ENCODE peak calls at places on chromosomes 2 and 18, in six cellular contexts. D is Karpas-422; X is naive thymus-derived CD4-positive, alpha-beta T cell; E is A549; U is foreskin fibroblast; A is HFF-Myc. H is an unnamed sample.

GRCh38 chr2:7497223-7497622 is 580.0 kb downstream of the RNF144A start:
- DNase-seq in D (no peak), X (no peak), E (no peak), U (no peak), A (no peak), H (no peak)

GRCh38 chr18:8515142-8515865 is 93.9 kb upstream of the RAB12 start:
- DNase-seq in X (no peak), A (no peak), D (no peak), E (no peak), U (no peak), H (no peak)

GRCh38 chr2:47984041-47984440 is 77.7 kb upstream of the FBXO11 start:
- DNase-seq in U (no peak), E (no peak), A (no peak), D (no peak), X (no peak), H (no peak)

GRCh38 chr2:9617749-9618148 is 13.0 kb downstream of the YWHAQ start:
- DNase-seq in D (no peak), X (no peak), A (no peak), E (no peak), U (no peak), H (no peak)

GRCh38 chr2:133780099-133780996 is 212.1 kb upstream of the NCKAP5 start:
- DNase-seq in X (no peak), D (peak; percentile 85), A (peak; percentile 44), E (peak; percentile 77), U (peak; percentile 74), H (peak; percentile 46)

GRCh38 chr2:50346586-50347351 is 685.2 kb downstream of the NRXN1 start:
- DNase-seq in D (no peak), U (no peak), X (no peak), E (no peak), A (no peak), H (no peak)

GRCh38 chr2:18795881-18796280 is 206.5 kb upstream of the NT5C1B start:
- DNase-seq in D (no peak), A (no peak), U (peak; percentile 30), E (no peak), X (no peak), H (no peak)

GRCh38 chr18:11577271-11578112 is 31.9 kb upstream of the SLC35G4 start:
- DNase-seq in X (no peak), U (no peak), A (no peak), D (no peak), E (no peak), H (peak; percentile 71)

GRCh38 chr18:9549405-9549804 is 65.0 kb downstream of the PPP4R1 start:
- DNase-seq in E (no peak), U (no peak), D (no peak), A (no peak), X (no peak), H (no peak)

GRCh38 chr2:121803503-121803902 is 48.1 kb downstream of the TSN start:
- DNase-seq in X (no peak), A (no peak), U (no peak), E (no peak), D (peak; percentile 87), H (no peak)

DNA sequence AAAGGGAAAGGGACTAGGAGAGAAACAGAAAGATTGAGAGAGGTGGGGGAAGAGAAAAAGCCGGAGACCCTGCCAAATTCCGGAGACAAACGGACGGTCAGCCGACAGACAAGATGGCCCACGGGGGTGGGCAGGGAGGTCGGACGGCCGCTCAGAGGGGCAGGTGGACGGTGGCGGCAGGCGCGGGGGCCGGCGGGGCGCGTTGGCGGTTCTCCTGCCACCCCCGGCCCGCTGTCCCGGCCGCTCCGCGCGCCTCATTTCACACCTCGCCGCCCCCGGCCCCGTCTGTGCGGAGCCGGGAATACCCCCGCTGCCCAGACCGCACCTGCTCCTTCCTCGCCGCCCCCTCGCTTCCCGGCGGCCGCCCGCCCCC is 935 bp downstream of the SLC30A3 start:
- DNase-seq in X (no peak), D (no peak), A (no peak), U (no peak), E (no peak), H (no peak)
- H3K4me3 ChIP-seq in X (no peak overlapping the region), D (peak overlapping the region; percentile 75), A (no peak overlapping the region), U (no peak overlapping the region), E (peak overlapping the region; percentile 75), H (no peak overlapping the region)

GRCh38 chr2:1051585-1051984 is 100.9 kb downstream of the SNTG2 start:
- DNase-seq in U (no peak), E (no peak), D (no peak), A (no peak), X (no peak), H (no peak)
- H3K4me3 ChIP-seq in U (no peak overlapping the region), E (no peak overlapping the region), D (no peak overlapping the region), A (no peak overlapping the region), X (no peak overlapping the region), H (no peak overlapping the region)

GRCh38 chr2:40489678-40489960 is 37.7 kb upstream of the SLC8A1 start:
- DNase-seq in X (no peak), A (no peak), E (no peak), U (no peak), D (no peak), H (no peak)
- H3K4me3 ChIP-seq in X (peak overlapping the region; percentile 3), A (peak overlapping the region; percentile 22), E (peak overlapping the region; percentile 21), U (peak overlapping the region; percentile 26), D (peak overlapping the region; percentile 13), H (no peak overlapping the region)

GRCh38 chr2:106140091-106140490 is 54.0 kb downstream of the UXS1 start:
- DNase-seq in X (no peak), A (no peak), D (no peak), E (no peak), U (no peak), H (no peak)

GRCh38 chr2:106138904-106139574 is 55.1 kb downstream of the UXS1 start:
- DNase-seq in A (no peak), U (no peak), D (no peak), X (no peak), E (no peak), H (no peak)

GRCh38 chr2:106139575-106139935 is 54.5 kb downstream of the UXS1 start:
- DNase-seq in U (no peak), E (no peak), A (no peak), D (no peak), X (no peak), H (no peak)

GRCh38 chr2:106140913-106141312 is 53.2 kb downstream of the UXS1 start:
- DNase-seq in A (no peak), U (no peak), E (no peak), X (no peak), D (no peak), H (no peak)

DNA sequence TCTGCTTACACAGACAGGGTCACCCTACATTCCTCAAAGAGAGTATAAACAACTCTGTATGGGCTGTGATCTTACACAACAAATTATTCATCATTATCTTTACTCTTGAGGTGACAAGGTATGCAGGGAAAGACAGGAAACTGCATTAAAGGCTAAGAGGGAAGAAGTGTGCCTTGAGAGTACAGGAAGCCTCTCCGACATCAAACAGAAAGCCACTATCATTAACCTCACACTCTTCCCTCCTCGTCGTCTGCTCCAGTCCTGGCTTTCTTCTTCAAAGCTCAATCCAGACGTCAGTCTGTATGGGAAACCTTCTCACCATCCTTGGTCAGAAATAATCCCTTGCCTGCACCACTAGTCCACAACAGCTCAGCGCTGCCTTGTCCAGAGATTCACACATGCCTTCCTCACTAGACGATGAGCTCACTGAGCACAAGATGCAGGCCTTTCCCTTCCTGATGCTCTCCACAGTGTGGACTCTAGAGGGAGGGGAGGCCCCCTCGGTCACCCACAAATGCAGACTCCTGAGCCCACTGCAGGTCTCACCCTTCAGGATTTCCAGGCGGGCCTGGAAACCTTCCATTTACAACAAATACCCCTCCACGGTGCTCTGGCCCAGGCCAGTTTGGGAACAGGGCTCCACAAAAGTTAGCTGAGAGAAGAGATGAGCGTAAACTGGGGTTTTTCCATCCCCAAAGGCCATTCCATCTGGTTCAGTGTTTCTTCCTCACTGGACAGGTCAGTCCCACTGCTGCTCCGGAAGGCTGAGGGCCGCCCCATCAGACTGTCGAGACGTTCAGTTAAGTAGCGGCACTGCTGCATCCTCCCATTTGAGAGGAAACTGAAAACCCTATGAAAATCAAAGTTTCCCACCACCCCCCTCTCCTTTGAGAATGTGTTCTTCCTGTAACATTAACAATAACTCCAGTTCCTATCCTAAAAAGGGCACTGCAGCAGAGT is 55.9 kb downstream of the UXS1 start:
- DNase-seq in X (peak; percentile 49), U (no peak), A (no peak), D (no peak), E (no peak), H (peak; percentile 68)
- H3K4me3 ChIP-seq in X (peak overlapping the region; percentile 46), U (no peak overlapping the region), A (no peak overlapping the region), D (no peak overlapping the region), E (no peak overlapping the region), H (no peak overlapping the region)

DNA sequence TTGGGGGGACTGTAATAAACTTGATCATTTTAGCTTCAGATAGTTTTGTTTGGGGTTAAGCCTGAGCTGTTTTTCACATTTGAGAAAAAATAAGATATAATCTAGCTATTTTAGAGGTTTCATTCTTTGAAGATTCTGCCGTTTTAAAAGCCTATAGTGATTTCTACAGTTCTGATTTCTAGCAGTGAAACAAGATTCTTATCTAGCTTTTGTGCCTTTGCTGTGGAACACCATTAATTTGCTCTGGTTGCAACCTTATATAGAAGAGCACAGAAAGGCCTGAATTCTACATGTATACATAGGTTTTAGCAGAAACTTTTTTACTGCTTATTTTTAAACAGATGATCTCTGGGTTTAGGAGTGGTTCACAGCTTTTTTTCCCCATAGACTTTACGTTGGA is 430 bp upstream of the HTR2B start:
- DNase-seq in X (no peak), D (no peak), A (no peak), E (no peak), U (no peak), H (peak; percentile 68)
- H3K4me3 ChIP-seq in X (no peak overlapping the region), D (no peak overlapping the region), A (no peak overlapping the region), E (no peak overlapping the region), U (no peak overlapping the region), H (no peak overlapping the region)